ENCODE peak calls at places on chromosome 17, in nine cellular contexts. C is stomach, T is IMR-90, O is sigmoid colon, X is uterus, P is heart left ventricle, L is adrenal gland, U is tibial nerve, B is A549. W is an unnamed sample.

GRCh38 chr17:76704799-76705198 is 6.0 kb downstream of the MXRA7 start:
- DNase-seq in C (no peak), T (no peak), O (peak; percentile 55), X (no peak), P (no peak), L (no peak), U (no peak), B (no peak), W (no peak)

GRCh38 chr17:36673637-36674277 is 72.4 kb downstream of the MRM1 start:
- DNase-seq in C (no peak), T (no peak), O (no peak), X (no peak), P (no peak), L (no peak), U (no peak), B (no peak), W (no peak)

GRCh38 chr17:57517519-57518342 is 227.4 kb downstream of the CCDC182 start:
- DNase-seq in C (no peak), T (no peak), O (no peak), X (no peak), P (no peak), L (no peak), U (no peak), B (no peak), W (no peak)

GRCh38 chr17:77011173-77012011 is 129.4 kb upstream of the SEC14L1 start:
- DNase-seq in C (peak; percentile 50), T (peak; percentile 31), O (no peak), X (no peak), P (no peak), L (no peak), U (peak; percentile 17), B (no peak), W (no peak)

GRCh38 chr17:48513653-48514482 is 16.9 kb downstream of the HOXB1 start:
- DNase-seq in C (no peak), T (no peak), O (no peak), X (no peak), P (no peak), L (no peak), U (no peak), B (no peak), W (peak; percentile 46)

GRCh38 chr17:20774472-20775135 is 195.1 kb downstream of the CDRT15L2 start:
- DNase-seq in C (no peak), T (no peak), O (no peak), X (no peak), P (no peak), L (no peak), U (no peak), B (no peak), W (no peak)

GRCh38 chr17:18253187-18253884 is 5.2 kb downstream of the FLII start:
- DNase-seq in C (no peak), T (no peak), O (no peak), X (no peak), P (no peak), L (no peak), U (no peak), B (no peak), W (no peak)

GRCh38 chr17:3695723-3696411 is at the start of gene P2RX5:
- DNase-seq in C (no peak), T (no peak), O (no peak), X (no peak), P (no peak), L (no peak), U (no peak), B (no peak), W (no peak)

GRCh38 chr17:76307966-76308338 is at the start of gene QRICH2:
- DNase-seq in C (no peak), T (no peak), O (peak; percentile 59), X (no peak), P (no peak), L (no peak), U (no peak), B (no peak), W (no peak)

GRCh38 chr17:45171338-45172231 is 9.9 kb downstream of the HEXIM2 start:
- DNase-seq in C (peak; percentile 27), T (no peak), O (peak; percentile 80), X (peak; percentile 63), P (no peak), L (no peak), U (no peak), B (peak; percentile 84), W (peak; percentile 56)

GRCh38 chr17:81438024-81438664 is 42.9 kb downstream of the BAHCC1 start:
- DNase-seq in C (no peak), T (no peak), O (no peak), X (no peak), P (no peak), L (no peak), U (no peak), B (no peak), W (no peak)

GRCh38 chr17:78173025-78173715 is 4.8 kb downstream of the SYNGR2 start:
- DNase-seq in C (no peak), T (no peak), O (no peak), X (peak; percentile 24), P (no peak), L (no peak), U (no peak), B (no peak), W (no peak)

GRCh38 chr17:2853722-2854580 is 57.7 kb downstream of the RAP1GAP2 start:
- DNase-seq in C (peak; percentile 55), T (no peak), O (no peak), X (no peak), P (peak; percentile 51), L (no peak), U (no peak), B (peak; percentile 64), W (no peak)

GRCh38 chr17:44432254-44433157 is 43.1 kb upstream of the ITGA2B start:
- DNase-seq in C (no peak), T (no peak), O (no peak), X (no peak), P (no peak), L (no peak), U (no peak), B (no peak), W (no peak)

GRCh38 chr17:57085448-57086068 is 512 bp downstream of the AKAP1 start:
- DNase-seq in C (peak; percentile 80), T (peak; percentile 23), O (peak; percentile 84), X (peak; percentile 53), P (peak; percentile 74), L (peak; percentile 54), U (peak; percentile 22), B (peak; percentile 72), W (peak; percentile 92)

GRCh38 chr17:77288115-77288619 is 147.4 kb downstream of the SEC14L1 start:
- DNase-seq in C (no peak), T (no peak), O (no peak), X (no peak), P (no peak), L (no peak), U (no peak), B (no peak), W (no peak)

GRCh38 chr17:38464723-38465419 is 36.6 kb downstream of the ARHGAP23 start:
- DNase-seq in C (peak; percentile 70), T (peak; percentile 94), O (peak; percentile 97), X (peak; percentile 94), P (peak; percentile 92), L (peak; percentile 87), U (peak; percentile 75), B (peak; percentile 81), W (peak; percentile 97)
- H3K4me3 ChIP-seq in C (peak overlapping the region; percentile 52), T (peak overlapping the region; percentile 54), O (peak overlapping the region; percentile 50), X (peak overlapping the region; percentile 46), P (peak overlapping the region; percentile 50), L (no peak overlapping the region), U (peak overlapping the region; percentile 58), B (peak overlapping the region; percentile 43), W (peak overlapping the region; percentile 14)

DNA sequence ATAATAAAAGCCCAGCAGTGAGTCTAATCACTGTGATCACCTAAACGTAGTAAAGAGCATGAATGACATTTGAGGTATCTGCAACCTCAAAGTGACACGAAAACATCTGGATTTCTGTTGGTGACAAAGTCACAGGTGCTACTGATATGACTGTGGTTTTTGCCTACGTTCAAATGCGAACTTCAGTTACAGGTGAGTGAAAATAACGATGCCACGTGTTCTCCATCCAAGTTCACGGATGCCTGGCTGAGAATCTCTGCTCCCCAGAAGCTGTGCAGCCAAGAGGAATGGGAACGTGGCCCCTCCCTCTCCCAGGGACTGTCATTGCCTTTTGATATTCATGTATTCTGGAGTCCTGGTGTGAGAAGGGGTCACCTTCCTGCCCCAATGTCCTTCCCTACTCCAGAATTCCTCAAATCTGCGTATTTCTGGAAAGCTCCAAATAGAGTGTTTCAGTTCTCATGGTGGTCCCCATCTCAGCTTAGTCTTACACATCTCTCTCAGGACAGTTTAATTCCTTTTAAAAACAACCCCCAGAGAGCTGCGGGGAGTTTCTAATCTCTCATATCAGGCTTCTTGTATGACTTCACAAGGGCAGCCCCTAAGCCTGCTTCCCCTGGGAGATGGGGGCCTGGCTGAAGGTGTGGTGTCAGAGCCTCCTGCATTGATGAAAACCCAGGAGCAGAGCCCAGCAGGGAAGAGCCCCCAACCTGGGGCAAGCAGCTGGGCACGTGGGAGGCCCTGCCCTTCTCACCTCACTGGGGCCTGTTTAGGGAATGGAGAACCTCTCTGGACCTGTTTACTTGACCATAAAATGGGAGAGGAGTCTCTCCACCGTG is 25.8 kb downstream of the PIK3R5 start:
- DNase-seq in C (no peak), T (no peak), O (no peak), X (no peak), P (no peak), L (no peak), U (no peak), B (no peak), W (no peak)
- TF ChIP-seq POLR2A in C (no peak), T (no peak), O (no peak), X (no peak), P (no peak), L (no peak), U (no peak), B (no peak), W (no peak)

GRCh38 chr17:6071528-6072065 is 1.4 kb downstream of the WSCD1 start:
- DNase-seq in C (no peak), T (no peak), O (no peak), X (no peak), P (no peak), L (no peak), U (no peak), B (no peak), W (no peak)
- H3K4me3 ChIP-seq in C (peak overlapping the region; percentile 64), T (no peak overlapping the region), O (no peak overlapping the region), X (peak overlapping the region; percentile 26), P (peak overlapping the region; percentile 88), L (no peak overlapping the region), U (peak overlapping the region; percentile 63), B (peak overlapping the region; percentile 66), W (no peak overlapping the region)

GRCh38 chr17:8222630-8223355 is 12.4 kb upstream of the AURKB start:
- DNase-seq in C (peak; percentile 94), T (peak; percentile 93), O (peak; percentile 98), X (peak; percentile 96), P (peak; percentile 97), L (peak; percentile 97), U (peak; percentile 95), B (peak; percentile 85), W (peak; percentile 95)

GRCh38 chr17:8222380-8222629 is 11.9 kb upstream of the AURKB start:
- DNase-seq in C (no peak), T (no peak), O (no peak), X (no peak), P (no peak), L (no peak), U (no peak), B (no peak), W (no peak)

GRCh38 chr17:8220783-8221662 is 10.6 kb upstream of the AURKB start:
- DNase-seq in C (peak; percentile 90), T (peak; percentile 95), O (peak; percentile 96), X (peak; percentile 95), P (peak; percentile 89), L (peak; percentile 88), U (peak; percentile 99), B (peak; percentile 91), W (peak; percentile 95)

GRCh38 chr17:8223356-8224063 is 13.1 kb upstream of the AURKB start:
- DNase-seq in C (peak; percentile 67), T (peak; percentile 47), O (peak; percentile 85), X (peak; percentile 64), P (peak; percentile 77), L (peak; percentile 67), U (peak; percentile 59), B (peak; percentile 48), W (peak; percentile 94)

GRCh38 chr17:8221663-8222379 is 11.4 kb upstream of the AURKB start:
- DNase-seq in C (peak; percentile 87), T (peak; percentile 89), O (peak; percentile 92), X (peak; percentile 93), P (peak; percentile 84), L (peak; percentile 87), U (peak; percentile 100), B (peak; percentile 82), W (peak; percentile 97)
- TF ChIP-seq POLR2A in C (no peak), T (no peak), O (no peak), X (no peak), P (no peak), L (peak; percentile 25), U (no peak), B (no peak), W (no peak)